ENCODE peak calls at places on chromosomes 13 and 19, in five cellular contexts. U is M059J, X is cardiac muscle cell, I is GM20000, Y is fibroblast of the aortic adventitia. J is an unnamed sample.

GRCh38 chr19:35051796-35052195 is 10.3 kb downstream of the HPN start:
- DNase-seq in X (no peak), U (no peak), Y (no peak), I (no peak), J (no peak)

GRCh38 chr19:54390942-54391577 is 24.2 kb upstream of the TTYH1 start:
- DNase-seq in Y (peak; percentile 69), U (peak; percentile 50), X (peak; percentile 77), I (peak; percentile 67), J (peak; percentile 57)

GRCh38 chr13:43411741-43412140 is 375.0 kb downstream of the ENOX1 start:
- DNase-seq in U (peak; percentile 1), Y (no peak), I (no peak), X (no peak), J (no peak)

GRCh38 chr19:5964816-5965565 is 12.9 kb downstream of the RANBP3 start:
- DNase-seq in X (no peak), I (no peak), Y (no peak), U (no peak), J (no peak)

GRCh38 chr19:426725-427445 is 17.9 kb upstream of the C2CD4C start:
- DNase-seq in I (no peak), Y (no peak), X (no peak), U (no peak), J (peak; percentile 56)

GRCh38 chr19:50244695-50245094 is 41.3 kb downstream of the MYH14 start:
- DNase-seq in U (no peak), X (no peak), Y (no peak), I (no peak), J (no peak)

GRCh38 chr13:43389573-43389972 is 366.2 kb downstream of the DNAJC15 start:
- DNase-seq in I (no peak), Y (peak; percentile 60), X (peak; percentile 34), U (no peak), J (no peak)

GRCh38 chr19:5621311-5621944 is 1.1 kb downstream of the SAFB2 start:
- DNase-seq in I (no peak), X (peak; percentile 25), U (no peak), Y (peak; percentile 13), J (no peak)

GRCh38 chr13:31722684-31723083 is 16.6 kb upstream of the RXFP2 start:
- DNase-seq in Y (peak; percentile 51), U (peak; percentile 19), I (no peak), X (peak; percentile 40), J (no peak)

GRCh38 chr13:90498096-90498495 is 849.4 kb upstream of the MIR17HG start:
- DNase-seq in I (no peak), X (no peak), U (no peak), Y (no peak), J (no peak)

GRCh38 chr19:35348909-35349611 is 1.4 kb downstream of the FFAR1 start:
- DNase-seq in I (peak; percentile 45), X (no peak), U (no peak), Y (no peak), J (no peak)

J was measured in SK-N-DZ.